ENCODE peak calls at places on chromosomes 2 and 18, in nine cellular contexts. N, J, Q, S, B, Y, C, A and W are unnamed samples.

GRCh38 chr18:61852496-61852895 is 40.3 kb downstream of the RNF152 start:
- DNase-seq in Q (no peak), Y (no peak), S (no peak), B (no peak), C (no peak), J (no peak), A (no peak), N (peak; percentile 32), W (no peak)

GRCh38 chr2:127622561-127623387 is 23.2 kb upstream of the GPR17 start:
- DNase-seq in B (no peak), N (no peak), Q (no peak), Y (no peak), A (no peak), S (no peak), J (no peak), C (no peak), W (no peak)

GRCh38 chr2:36570416-36570815 is 27.6 kb downstream of the FEZ2 start:
- DNase-seq in S (no peak), B (no peak), A (no peak), C (no peak), J (peak; percentile 68), N (peak; percentile 59), Q (no peak), Y (no peak), W (no peak)

GRCh38 chr2:85596486-85597143 is 1.1 kb downstream of the RNF181 start:
- DNase-seq in A (peak; percentile 15), C (no peak), Y (no peak), B (no peak), Q (no peak), S (no peak), N (no peak), J (no peak), W (no peak)

GRCh38 chr2:104033399-104033798 is 820.5 kb upstream of the POU3F3 start:
- DNase-seq in J (no peak), Q (no peak), C (no peak), B (no peak), S (peak; percentile 16), A (no peak), Y (no peak), N (peak; percentile 2), W (peak; percentile 10)

GRCh38 chr2:234735829-234736228 is 216.0 kb upstream of the SH3BP4 start:
- DNase-seq in S (no peak), J (no peak), N (no peak), Y (no peak), C (no peak), Q (no peak), A (no peak), B (no peak), W (no peak)

GRCh38 chr2:62505109-62505508 is 886 bp downstream of the TMEM17 start:
- DNase-seq in S (no peak), C (no peak), J (no peak), Y (no peak), Q (no peak), N (no peak), A (no peak), B (no peak), W (no peak)

GRCh38 chr2:38736035-38736320 is 15.2 kb downstream of the SRSF7 start:
- DNase-seq in S (no peak), Y (no peak), Q (no peak), C (no peak), A (no peak), B (no peak), J (no peak), N (no peak), W (no peak)

GRCh38 chr2:5164806-5165525 is 527.2 kb upstream of the SOX11 start:
- DNase-seq in Y (no peak), Q (peak; percentile 79), S (peak; percentile 94), A (no peak), C (no peak), J (peak; percentile 67), N (peak; percentile 67), B (no peak), W (no peak)

GRCh38 chr2:127254386-127254981 is 34.4 kb upstream of the CYP27C1 start:
- DNase-seq in S (peak; percentile 12), C (no peak), B (no peak), J (peak; percentile 10), A (no peak), N (peak; percentile 33), Y (no peak), Q (peak; percentile 14), W (no peak)

GRCh38 chr2:177242136-177242987 is 22.2 kb downstream of the NFE2L2 start:
- DNase-seq in Y (no peak), C (no peak), B (peak; percentile 83), Q (peak; percentile 87), S (peak; percentile 97), N (peak; percentile 94), A (no peak), J (peak; percentile 95), W (peak; percentile 72)

GRCh38 chr18:79400091-79400590 is 4.4 kb downstream of the NFATC1 start:
- DNase-seq in Q (no peak), S (no peak), C (peak; percentile 78), J (no peak), Y (peak; percentile 66), A (peak; percentile 82), B (no peak), N (no peak), W (no peak)

GRCh38 chr2:12536926-12537325 is 179.8 kb upstream of the TRIB2 start:
- DNase-seq in Y (no peak), Q (no peak), J (no peak), B (no peak), C (no peak), S (no peak), N (no peak), A (no peak), W (no peak)

GRCh38 chr2:43461461-43462073 is 134.3 kb downstream of the THADA start:
- DNase-seq in Y (no peak), A (no peak), C (no peak), Q (no peak), B (no peak), N (no peak), J (no peak), S (no peak), W (no peak)

GRCh38 chr18:59451073-59451472 is 92.0 kb upstream of the LMAN1 start:
- DNase-seq in Q (no peak), J (no peak), A (no peak), B (no peak), N (no peak), S (no peak), C (no peak), Y (no peak), W (no peak)

GRCh38 chr2:238107525-238108422 is 7.6 kb downstream of the ESPNL start:
- DNase-seq in Q (no peak), A (peak; percentile 36), Y (peak; percentile 76), J (no peak), S (no peak), B (no peak), N (no peak), C (no peak), W (no peak)

GRCh38 chr2:106130251-106130998 is 63.7 kb downstream of the UXS1 start:
- DNase-seq in Q (no peak), Y (no peak), S (no peak), N (no peak), A (no peak), C (no peak), J (no peak), B (no peak), W (no peak)

GRCh38 chr2:180625006-180625844 is 355.2 kb upstream of the UBE2E3 start:
- DNase-seq in Y (no peak), B (no peak), N (peak; percentile 93), S (peak; percentile 87), A (no peak), Q (peak; percentile 18), C (no peak), J (peak; percentile 92), W (peak; percentile 52)

GRCh38 chr2:3492951-3493609 is 26.3 kb downstream of the ADI1 start:
- DNase-seq in Y (no peak), B (no peak), A (peak; percentile 77), Q (peak; percentile 39), C (no peak), N (peak; percentile 90), J (peak; percentile 96), S (peak; percentile 96), W (no peak)

GRCh38 chr2:95366514-95366913 is 36.0 kb upstream of the FAHD2A start:
- DNase-seq in N (no peak), B (no peak), Y (no peak), J (no peak), C (peak; percentile 4), S (no peak), Q (no peak), A (no peak), W (no peak)

GRCh38 chr2:129256642-129257041 is 722.8 kb upstream of the RAB6C start:
- DNase-seq in S (no peak), J (no peak), B (no peak), Y (no peak), C (no peak), Q (no peak), N (no peak), A (no peak), W (no peak)

GRCh38 chr2:49858657-49859056 is 704.3 kb upstream of the FSHR start:
- DNase-seq in A (no peak), B (no peak), J (no peak), C (no peak), Q (no peak), Y (no peak), N (no peak), S (no peak), W (no peak)

DNA sequence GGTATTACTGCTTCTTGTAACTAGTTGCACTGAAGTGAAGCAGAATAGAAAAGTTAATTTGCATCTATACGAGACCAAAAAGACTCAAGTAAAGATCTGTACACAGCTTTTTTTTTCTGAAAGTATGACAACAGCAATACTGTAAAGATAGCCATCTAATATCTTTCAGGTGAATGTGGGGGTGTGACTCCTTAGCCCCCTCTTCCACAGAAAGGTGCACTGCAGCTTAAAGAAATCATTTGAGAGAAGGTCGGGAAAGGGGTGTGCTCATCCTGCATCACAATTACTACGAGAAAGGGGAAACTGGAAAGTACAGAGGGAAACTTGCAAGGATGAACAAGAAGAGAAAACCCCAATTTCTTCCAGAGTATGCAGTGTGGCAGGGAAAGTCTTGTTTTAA is 255.6 kb downstream of the CCDC178 start:
- DNase-seq in Y (no peak), N (no peak), Q (no peak), B (no peak), C (no peak), J (no peak), S (no peak), A (no peak), W (no peak)
- TF ChIP-seq CTCF in Y (no peak), N (no peak), Q (peak; percentile 32), B (no peak), C (no peak), J (no peak), S (no peak), A (no peak), W (peak; percentile 36)

GRCh38 chr2:197266477-197266876 is 44.1 kb downstream of the ANKRD44 start:
- DNase-seq in J (no peak), C (no peak), S (no peak), N (no peak), Y (no peak), A (no peak), Q (no peak), B (no peak), W (no peak)
- H3K4me3 ChIP-seq in J (no peak overlapping the region), C (no peak overlapping the region), S (no peak overlapping the region), N (no peak overlapping the region), Y (no peak overlapping the region), A (no peak overlapping the region), Q (no peak overlapping the region), B (no peak overlapping the region), W (no peak overlapping the region)

GRCh38 chr2:68466778-68467076 is 367 bp downstream of the FBXO48 start:
- DNase-seq in B (no peak), Q (no peak), S (no peak), C (no peak), A (no peak), Y (no peak), J (no peak), N (no peak), W (no peak)
- TF ChIP-seq CTCF in B (no peak), Q (no peak), S (no peak), C (no peak), A (no peak), Y (no peak), J (no peak), N (no peak), W (no peak)

GRCh38 chr2:70870790-70871189 is 35.2 kb upstream of the CD207 start:
- DNase-seq in B (no peak), S (no peak), Y (no peak), Q (no peak), A (no peak), C (no peak), N (no peak), J (no peak), W (no peak)
- H3K4me3 ChIP-seq in B (no peak overlapping the region), S (no peak overlapping the region), Y (no peak overlapping the region), Q (no peak overlapping the region), A (no peak overlapping the region), C (no peak overlapping the region), N (no peak overlapping the region), J (no peak overlapping the region), W (no peak overlapping the region)